ENCODE peak calls at places on chromosomes 11 and 22, in nine cellular contexts. W is HCT116, O is spleen, F is stomach, H is sigmoid colon, D is transverse colon, X is prostate gland, R is K562, Z is endothelial cell of umbilical vein. T is an unnamed sample.

GRCh38 chr11:83773950-83774880 is 488.0 kb upstream of the CCDC90B start:
- DNase-seq in Z (no peak), H (no peak), D (no peak), W (no peak), R (no peak), X (no peak), F (no peak), O (no peak), T (no peak)

GRCh38 chr11:131037873-131038272 is 121.6 kb upstream of the SNX19 start:
- DNase-seq in X (no peak), R (no peak), Z (no peak), F (no peak), O (no peak), W (no peak), D (no peak), H (no peak), T (no peak)

GRCh38 chr11:68643576-68643975 is 40.8 kb upstream of the GAL start:
- DNase-seq in R (no peak), Z (no peak), O (no peak), D (no peak), H (no peak), W (peak), X (no peak), F (no peak), T (no peak)

GRCh38 chr11:19259487-19260345 is 19.0 kb upstream of the E2F8 start:
- DNase-seq in X (peak), R (peak), O (peak), W (peak), F (peak), H (no peak), D (peak), Z (peak), T (peak)

GRCh38 chr22:31635638-31636306 is 26.2 kb downstream of the PISD start:
- DNase-seq in X (peak), Z (no peak), R (no peak), H (no peak), D (no peak), F (peak), W (no peak), O (no peak), T (no peak)

GRCh38 chr11:86718553-86718952 is 46.1 kb upstream of the ME3 start:
- DNase-seq in F (no peak), O (no peak), Z (no peak), H (no peak), W (no peak), D (no peak), R (no peak), X (no peak), T (no peak)

GRCh38 chr11:86743223-86744118 is 56.9 kb upstream of the PRSS23 start:
- DNase-seq in Z (peak), D (peak), O (no peak), R (peak), F (peak), X (no peak), W (peak), H (peak), T (peak)

GRCh38 chr11:69912911-69913451 is 93.8 kb upstream of the FGF3 start:
- DNase-seq in H (peak), R (peak), Z (no peak), W (no peak), D (peak), O (peak), F (no peak), X (no peak), T (peak)

GRCh38 chr22:48101704-48102103 is 1339.3 kb downstream of the TBC1D22A start:
- DNase-seq in R (no peak), X (no peak), H (no peak), Z (no peak), F (peak), W (no peak), O (no peak), D (no peak), T (peak)

GRCh38 chr11:102776454-102776853 is 4.0 kb downstream of the MMP10 start:
- DNase-seq in F (no peak), O (no peak), W (no peak), D (no peak), X (no peak), R (no peak), H (no peak), Z (no peak), T (no peak)

GRCh38 chr22:31451709-31452571 is 37.7 kb downstream of the EIF4ENIF1 start:
- DNase-seq in F (no peak), D (no peak), O (no peak), H (no peak), W (peak), X (no peak), Z (peak), R (no peak), T (no peak)

GRCh38 chr22:44403166-44403565 is 90.4 kb upstream of the SHISAL1 start:
- DNase-seq in O (no peak), Z (no peak), W (no peak), R (no peak), H (peak), F (no peak), X (no peak), D (no peak), T (no peak)

GRCh38 chr11:83007909-83008580 is 63.7 kb downstream of the RAB30 start:
- DNase-seq in D (peak), O (peak), F (peak), R (peak), X (no peak), Z (peak), W (no peak), H (no peak), T (no peak)

GRCh38 chr11:122746050-122746478 is 90.5 kb downstream of the UBASH3B start:
- DNase-seq in H (no peak), W (no peak), O (no peak), D (peak), X (no peak), R (no peak), F (no peak), Z (no peak), T (no peak)

GRCh38 chr11:128324051-128324481 is 263.3 kb downstream of the ETS1 start:
- DNase-seq in F (no peak), D (no peak), O (peak), H (no peak), R (no peak), Z (no peak), W (no peak), X (no peak), T (no peak)

GRCh38 chr22:43013355-43014061 is 1.4 kb downstream of the PACSIN2 start:
- DNase-seq in D (no peak), W (no peak), H (no peak), O (no peak), Z (peak), X (no peak), F (no peak), R (no peak), T (no peak)

GRCh38 chr11:2530855-2531200 is 86.0 kb downstream of the KCNQ1 start:
- DNase-seq in W (no peak), Z (no peak), D (peak), O (peak), F (no peak), R (no peak), H (peak), X (no peak), T (peak)

GRCh38 chr11:65355013-65355775 is 643 bp downstream of the TIGD3 start:
- DNase-seq in R (peak), D (peak), X (no peak), O (peak), F (no peak), W (no peak), Z (no peak), H (peak), T (no peak)

GRCh38 chr22:21868651-21869050 is 1.2 kb upstream of the MAPK1 start:
- DNase-seq in W (no peak), D (no peak), H (no peak), X (no peak), F (no peak), Z (no peak), R (peak), O (no peak), T (no peak)

GRCh38 chr11:119531091-119531490 is 108.1 kb upstream of the THY1 start:
- DNase-seq in X (no peak), H (peak), O (peak), Z (no peak), R (no peak), D (no peak), W (no peak), F (no peak), T (no peak)

GRCh38 chr11:75066061-75066460 is 30.6 kb downstream of the OR2AT4 start:
- DNase-seq in Z (no peak), H (no peak), F (no peak), R (no peak), W (no peak), O (no peak), X (no peak), D (no peak), T (no peak)

GRCh38 chr11:12160680-12161079 is 50.3 kb downstream of the MICAL2 start:
- DNase-seq in W (no peak), F (no peak), R (no peak), D (no peak), O (peak), Z (no peak), H (no peak), X (no peak), T (no peak)

GRCh38 chr11:132158091-132158490 is 787.7 kb downstream of the NTM start:
- DNase-seq in Z (peak), D (no peak), O (no peak), X (no peak), W (no peak), F (peak), H (no peak), R (no peak), T (no peak)

GRCh38 chr22:46068908-46069481 is 81.3 kb upstream of the PPARA start:
- DNase-seq in Z (no peak), F (peak), O (peak), H (peak), D (peak), X (no peak), W (no peak), R (no peak), T (peak)

GRCh38 chr11:123421589-123421988 is 8.5 kb upstream of the GRAMD1B start:
- DNase-seq in R (no peak), O (no peak), H (no peak), W (no peak), D (no peak), X (no peak), F (no peak), Z (no peak), T (no peak)

GRCh38 chr11:4060182-4060923 is 34.2 kb upstream of the RRM1 start:
- DNase-seq in O (no peak), Z (no peak), D (peak), X (no peak), R (no peak), W (no peak), F (peak), H (no peak), T (no peak)

GRCh38 chr11:94747136-94748110 is 20.7 kb upstream of the AMOTL1 start:
- DNase-seq in F (no peak), H (no peak), X (no peak), R (no peak), O (no peak), D (no peak), W (no peak), Z (no peak), T (no peak)

GRCh38 chr11:66311965-66312548 is 4.8 kb downstream of the CD248 start:
- DNase-seq in Z (peak), R (peak), H (peak), X (peak), F (peak), O (peak), D (peak), W (peak), T (peak)

GRCh38 chr22:44622147-44622427 is 79.9 kb upstream of the PRR5 start:
- DNase-seq in F (no peak), Z (no peak), R (peak), D (no peak), X (no peak), W (no peak), H (no peak), O (peak), T (no peak)

DNA sequence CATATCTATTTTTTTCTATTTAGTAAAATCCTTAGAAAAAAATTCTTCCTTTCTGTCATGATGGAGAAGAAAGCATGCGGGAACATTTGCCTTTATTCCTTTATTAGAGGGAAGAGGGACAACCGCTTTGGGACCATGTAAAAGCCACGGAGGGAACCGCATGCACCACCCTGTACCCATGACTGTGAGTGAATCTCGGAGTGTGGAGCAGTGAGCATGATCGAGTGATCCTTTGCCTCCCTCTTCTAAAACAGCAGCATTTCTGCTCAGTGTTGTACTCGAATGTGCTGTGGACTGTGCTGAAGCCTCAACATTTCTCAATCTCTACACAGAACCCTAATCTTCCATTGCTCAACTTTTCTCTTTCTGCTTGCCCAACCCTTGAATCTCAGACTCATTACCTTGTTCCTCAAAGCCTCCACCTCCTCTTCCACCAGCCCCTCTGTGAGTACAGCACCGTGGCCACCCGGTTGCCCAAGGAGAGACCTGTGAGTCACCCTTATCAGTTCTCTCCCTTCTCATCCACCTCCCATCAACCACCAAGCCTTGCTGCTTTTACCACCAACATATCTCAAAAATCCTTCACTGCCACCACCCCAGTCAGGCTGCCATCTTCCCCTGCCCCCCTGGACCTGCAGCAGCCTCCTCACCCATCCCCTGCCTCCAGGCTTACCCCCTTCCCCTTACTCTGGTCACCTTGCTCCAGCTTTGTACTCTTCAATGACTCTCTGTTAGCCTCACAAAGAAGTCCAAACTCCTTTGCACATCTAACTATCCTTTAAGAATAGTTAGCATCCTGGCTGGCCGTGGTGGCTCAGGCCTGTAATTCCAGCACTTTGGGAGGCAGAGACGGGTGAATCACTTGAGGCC is 103.1 kb downstream of the NAT10 start:
- DNase-seq in Z (no peak), X (no peak), W (no peak), O (no peak), F (no peak), R (peak), D (no peak), H (no peak), T (no peak)
- TF ChIP-seq POLR2AphosphoS5 in Z (no peak), X (no peak), W (no peak), O (no peak), F (no peak), R (no peak), D (no peak), H (no peak), T (no peak)

GRCh38 chr11:88341852-88342251 is 4.3 kb upstream of the CTSC start:
- DNase-seq in O (no peak), Z (no peak), R (no peak), D (no peak), F (no peak), X (no peak), W (no peak), H (no peak), T (no peak)

GRCh38 chr11:88338223-88338661 is 706 bp upstream of the CTSC start:
- DNase-seq in W (no peak), R (peak), O (peak), X (no peak), D (peak), Z (peak), F (peak), H (peak), T (peak)

GRCh38 chr11:88340366-88340930 is 2.9 kb upstream of the CTSC start:
- DNase-seq in X (no peak), R (no peak), Z (no peak), D (no peak), O (no peak), H (no peak), F (no peak), W (no peak), T (no peak)

GRCh38 chr11:88335284-88335683 is 2.3 kb downstream of the CTSC start:
- DNase-seq in W (no peak), F (no peak), R (no peak), D (no peak), O (no peak), Z (no peak), H (no peak), X (no peak), T (no peak)

DNA sequence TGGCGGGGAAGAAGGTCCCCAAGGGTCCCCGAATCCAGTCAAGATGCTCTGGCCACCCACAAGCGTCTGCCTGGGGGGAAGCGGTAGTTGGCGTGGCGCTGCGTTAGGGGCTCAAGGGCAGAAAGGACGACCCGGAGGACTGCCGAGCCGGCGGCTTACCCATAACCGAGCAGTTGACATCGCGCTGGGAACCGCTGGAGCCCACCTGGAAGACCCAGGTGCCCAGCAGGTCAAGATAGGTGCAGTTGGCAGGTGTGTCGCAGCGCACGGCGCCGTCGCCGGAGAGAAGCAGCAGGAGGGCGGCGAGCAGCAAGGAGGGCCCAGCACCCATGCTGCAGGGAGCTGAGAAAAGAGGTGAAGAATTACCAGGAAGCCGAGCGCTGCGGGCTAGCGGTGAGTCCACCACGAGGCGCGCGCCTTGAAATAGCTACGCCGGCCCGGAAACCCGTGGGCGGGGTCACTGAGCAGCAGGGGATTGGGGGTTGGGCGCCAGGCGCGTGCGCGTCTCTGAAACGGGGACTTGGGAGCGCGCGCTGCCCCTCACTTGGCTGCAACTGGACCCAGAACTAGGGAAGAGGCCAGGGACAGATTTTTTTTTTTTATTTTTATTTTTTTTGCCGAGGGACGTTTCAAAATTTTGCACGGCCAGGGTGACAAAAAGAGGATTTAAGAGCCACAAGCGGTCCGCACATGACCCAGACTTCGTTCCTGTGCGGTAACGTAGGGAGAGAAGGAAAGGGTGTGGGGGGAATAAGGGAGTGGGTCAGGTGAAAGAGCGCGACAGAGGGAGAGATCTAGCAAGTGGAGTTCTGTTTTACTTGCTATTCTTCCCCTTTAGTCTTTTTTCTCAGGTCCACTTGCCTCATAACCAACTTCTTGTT is at the start of gene CTSC:
- DNase-seq in H (peak), X (peak), R (peak), W (peak), Z (peak), F (peak), O (peak), D (peak), T (peak)
- TF ChIP-seq POLR2A in H (peak), X (peak), R (peak), W (peak), Z (peak), F (no peak), O (no peak), D (peak), T (peak)

DNA sequence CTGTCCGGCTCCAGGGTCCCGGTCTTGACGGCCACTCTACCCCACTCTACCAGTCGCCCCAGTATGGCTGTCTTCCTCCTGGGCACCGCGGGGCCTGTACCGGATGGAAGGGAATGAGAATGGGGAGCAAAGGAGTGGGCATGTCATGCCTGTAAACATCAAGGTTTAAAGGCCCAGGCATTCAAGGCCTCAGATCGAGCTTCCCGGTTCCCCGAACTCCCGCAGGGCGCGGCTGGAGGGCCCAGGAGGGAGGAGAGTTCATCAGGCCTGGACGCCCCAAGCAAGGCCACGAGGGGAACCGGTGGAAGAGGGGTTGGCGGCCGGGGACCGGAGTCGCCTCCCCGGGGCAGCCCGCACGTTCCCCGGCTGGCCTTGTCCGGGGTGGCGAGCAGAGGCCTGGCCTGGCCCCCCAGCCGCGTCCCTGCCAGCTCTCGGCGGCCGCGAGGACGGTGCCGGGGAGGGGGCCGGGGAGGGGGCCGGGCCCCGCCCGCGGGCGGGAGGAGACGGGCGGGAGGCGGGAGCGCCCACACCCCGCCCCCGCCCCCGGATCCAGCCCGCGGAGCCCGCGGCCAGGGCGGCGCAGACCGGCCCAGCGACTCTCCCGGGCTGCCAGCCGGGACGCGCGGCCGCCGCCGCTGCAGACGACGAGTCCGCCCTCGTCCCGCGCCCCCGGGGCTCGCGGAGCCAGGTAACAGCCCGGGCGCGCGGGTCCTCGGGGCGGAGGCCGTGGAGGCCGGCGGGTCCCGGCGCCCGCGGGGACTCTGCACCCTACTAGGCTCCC is at the start of gene CDC42EP1:
- DNase-seq in D (peak), X (peak), H (peak), R (peak), O (no peak), Z (peak), F (peak), W (no peak), T (peak)
- TF ChIP-seq POLR2AphosphoS5 in D (peak), X (no peak), H (peak), R (peak), O (peak), Z (peak), F (peak), W (peak), T (no peak)

DNA sequence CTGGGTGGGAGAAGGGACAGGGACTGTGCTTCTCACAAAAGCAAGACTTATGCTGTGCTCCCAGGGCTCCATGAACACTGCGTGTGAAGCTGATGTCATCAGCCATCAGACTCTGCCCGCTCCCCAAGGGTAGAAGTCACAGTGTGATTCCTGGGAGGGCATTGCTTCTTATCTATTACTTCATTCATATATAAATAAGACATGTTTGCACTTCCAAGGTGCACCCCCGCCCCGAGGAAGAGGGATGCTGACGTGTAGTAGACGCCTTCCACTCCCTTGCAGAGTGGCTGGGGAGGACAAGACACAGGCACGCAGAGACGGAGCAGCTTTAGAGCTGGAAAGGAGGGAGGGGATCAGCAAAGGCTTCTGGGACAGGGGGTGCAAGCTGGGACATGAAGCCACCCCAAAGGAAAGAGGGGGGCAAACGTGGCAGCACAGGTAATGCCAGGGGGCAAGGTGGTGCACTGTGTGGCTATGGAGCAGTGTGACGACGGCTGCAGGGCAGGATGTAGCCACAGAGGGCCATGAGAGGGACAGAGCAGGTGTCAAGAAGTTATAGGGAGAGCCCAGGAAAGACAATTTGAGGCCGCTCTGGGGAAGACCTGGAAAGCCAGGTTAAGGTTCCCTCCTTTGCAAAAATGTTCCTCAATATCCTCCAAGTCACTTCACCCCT is 558.5 kb downstream of the MN1 start:
- DNase-seq in O (no peak), R (no peak), F (peak), Z (no peak), X (no peak), W (no peak), D (no peak), H (no peak), T (no peak)
- TF ChIP-seq POLR2A in O (no peak), R (no peak), F (no peak), Z (no peak), X (no peak), W (no peak), D (no peak), H (no peak), T (no peak)

T was measured in suprapubic skin.